ENCODE peak calls at places on chromosomes 11 and 22, in six cellular contexts. One of them, this sample, is unnamed.

GRCh38 chr11:30018443-30018842 is 1.6 kb upstream of the KCNA4 start:
- DNase-seq in nephron progenitor cell: no peak
- DNase-seq in naive thymus-derived CD4-positive, alpha-beta T cell: no peak
- DNase-seq in activated CD4-positive, CD25-positive, alpha-beta regulatory T cell treated with anti-CD3 and anti-CD28 coated beads, Interleukin-2, amount 50 U/mL, for 16 hours: no peak
- DNase-seq in gastrocnemius medialis: no peak
- DNase-seq in nucleus accumbens: no peak
- DNase-seq in this sample: no peak

GRCh38 chr11:72224587-72225410 is at the start of gene INPPL1:
- DNase-seq in nephron progenitor cell: peak
- DNase-seq in gastrocnemius medialis: peak
- DNase-seq in naive thymus-derived CD4-positive, alpha-beta T cell: peak
- DNase-seq in nucleus accumbens: peak
- DNase-seq in activated CD4-positive, CD25-positive, alpha-beta regulatory T cell treated with anti-CD3 and anti-CD28 coated beads, Interleukin-2, amount 50 U/mL, for 16 hours: no peak
- DNase-seq in this sample: peak

GRCh38 chr11:61752117-61752924 is at the start of gene MYRF:
- DNase-seq in nephron progenitor cell: peak
- DNase-seq in nucleus accumbens: peak
- DNase-seq in gastrocnemius medialis: no peak
- DNase-seq in naive thymus-derived CD4-positive, alpha-beta T cell: peak
- DNase-seq in activated CD4-positive, CD25-positive, alpha-beta regulatory T cell treated with anti-CD3 and anti-CD28 coated beads, Interleukin-2, amount 50 U/mL, for 16 hours: no peak
- DNase-seq in this sample: no peak

GRCh38 chr11:67449116-67449844 is 3.2 kb downstream of the GPR152 start:
- DNase-seq in nephron progenitor cell: no peak
- DNase-seq in nucleus accumbens: no peak
- DNase-seq in activated CD4-positive, CD25-positive, alpha-beta regulatory T cell treated with anti-CD3 and anti-CD28 coated beads, Interleukin-2, amount 50 U/mL, for 16 hours: no peak
- DNase-seq in gastrocnemius medialis: no peak
- DNase-seq in naive thymus-derived CD4-positive, alpha-beta T cell: no peak
- DNase-seq in this sample: no peak

GRCh38 chr11:12845739-12846358 is 163.3 kb upstream of the RASSF10 start:
- DNase-seq in gastrocnemius medialis: peak
- DNase-seq in activated CD4-positive, CD25-positive, alpha-beta regulatory T cell treated with anti-CD3 and anti-CD28 coated beads, Interleukin-2, amount 50 U/mL, for 16 hours: no peak
- DNase-seq in nephron progenitor cell: peak
- DNase-seq in naive thymus-derived CD4-positive, alpha-beta T cell: no peak
- DNase-seq in nucleus accumbens: no peak
- DNase-seq in this sample: no peak

GRCh38 chr22:39932918-39933649 is 27.1 kb upstream of the TMA7B start:
- DNase-seq in nephron progenitor cell: peak
- DNase-seq in gastrocnemius medialis: no peak
- DNase-seq in nucleus accumbens: no peak
- DNase-seq in activated CD4-positive, CD25-positive, alpha-beta regulatory T cell treated with anti-CD3 and anti-CD28 coated beads, Interleukin-2, amount 50 U/mL, for 16 hours: no peak
- DNase-seq in naive thymus-derived CD4-positive, alpha-beta T cell: no peak
- DNase-seq in this sample: no peak

GRCh38 chr11:94400839-94401772 is at the start of gene GPR83:
- DNase-seq in naive thymus-derived CD4-positive, alpha-beta T cell: no peak
- DNase-seq in nephron progenitor cell: peak
- DNase-seq in gastrocnemius medialis: no peak
- DNase-seq in nucleus accumbens: no peak
- DNase-seq in activated CD4-positive, CD25-positive, alpha-beta regulatory T cell treated with anti-CD3 and anti-CD28 coated beads, Interleukin-2, amount 50 U/mL, for 16 hours: no peak
- DNase-seq in this sample: no peak

GRCh38 chr22:24830205-24830979 is 24.4 kb downstream of the SGSM1 start:
- DNase-seq in nucleus accumbens: no peak
- DNase-seq in gastrocnemius medialis: no peak
- DNase-seq in naive thymus-derived CD4-positive, alpha-beta T cell: no peak
- DNase-seq in activated CD4-positive, CD25-positive, alpha-beta regulatory T cell treated with anti-CD3 and anti-CD28 coated beads, Interleukin-2, amount 50 U/mL, for 16 hours: no peak
- DNase-seq in nephron progenitor cell: no peak
- DNase-seq in this sample: peak

GRCh38 chr11:76824980-76825725 is 35.6 kb upstream of the ACER3 start:
- DNase-seq in nucleus accumbens: no peak
- DNase-seq in nephron progenitor cell: no peak
- DNase-seq in activated CD4-positive, CD25-positive, alpha-beta regulatory T cell treated with anti-CD3 and anti-CD28 coated beads, Interleukin-2, amount 50 U/mL, for 16 hours: no peak
- DNase-seq in gastrocnemius medialis: no peak
- DNase-seq in naive thymus-derived CD4-positive, alpha-beta T cell: no peak
- DNase-seq in this sample: no peak

GRCh38 chr11:2472428-2473186 is 27.8 kb downstream of the KCNQ1 start:
- DNase-seq in naive thymus-derived CD4-positive, alpha-beta T cell: no peak
- DNase-seq in nephron progenitor cell: no peak
- DNase-seq in activated CD4-positive, CD25-positive, alpha-beta regulatory T cell treated with anti-CD3 and anti-CD28 coated beads, Interleukin-2, amount 50 U/mL, for 16 hours: no peak
- DNase-seq in gastrocnemius medialis: no peak
- DNase-seq in nucleus accumbens: no peak
- DNase-seq in this sample: no peak

GRCh38 chr11:58259983-58260382 is 8.1 kb downstream of the OR10W1 start:
- DNase-seq in activated CD4-positive, CD25-positive, alpha-beta regulatory T cell treated with anti-CD3 and anti-CD28 coated beads, Interleukin-2, amount 50 U/mL, for 16 hours: no peak
- DNase-seq in naive thymus-derived CD4-positive, alpha-beta T cell: no peak
- DNase-seq in nucleus accumbens: no peak
- DNase-seq in nephron progenitor cell: no peak
- DNase-seq in gastrocnemius medialis: no peak
- DNase-seq in this sample: no peak

GRCh38 chr11:67538306-67538705 is 15.1 kb upstream of the CABP2 start:
- DNase-seq in activated CD4-positive, CD25-positive, alpha-beta regulatory T cell treated with anti-CD3 and anti-CD28 coated beads, Interleukin-2, amount 50 U/mL, for 16 hours: no peak
- DNase-seq in naive thymus-derived CD4-positive, alpha-beta T cell: no peak
- DNase-seq in gastrocnemius medialis: no peak
- DNase-seq in nucleus accumbens: no peak
- DNase-seq in nephron progenitor cell: no peak
- DNase-seq in this sample: no peak

GRCh38 chr11:134206185-134206584 is 17.6 kb downstream of the NCAPD3 start:
- DNase-seq in nucleus accumbens: no peak
- DNase-seq in activated CD4-positive, CD25-positive, alpha-beta regulatory T cell treated with anti-CD3 and anti-CD28 coated beads, Interleukin-2, amount 50 U/mL, for 16 hours: no peak
- DNase-seq in nephron progenitor cell: no peak
- DNase-seq in naive thymus-derived CD4-positive, alpha-beta T cell: no peak
- DNase-seq in gastrocnemius medialis: no peak
- DNase-seq in this sample: no peak

GRCh38 chr11:79244175-79244804 is 196.5 kb downstream of the TENM4 start:
- DNase-seq in gastrocnemius medialis: peak
- DNase-seq in activated CD4-positive, CD25-positive, alpha-beta regulatory T cell treated with anti-CD3 and anti-CD28 coated beads, Interleukin-2, amount 50 U/mL, for 16 hours: no peak
- DNase-seq in nucleus accumbens: no peak
- DNase-seq in nephron progenitor cell: no peak
- DNase-seq in naive thymus-derived CD4-positive, alpha-beta T cell: no peak
- DNase-seq in this sample: no peak

GRCh38 chr11:72421351-72421750 is 13.0 kb downstream of the CLPB start:
- DNase-seq in nucleus accumbens: no peak
- DNase-seq in nephron progenitor cell: no peak
- DNase-seq in gastrocnemius medialis: no peak
- DNase-seq in activated CD4-positive, CD25-positive, alpha-beta regulatory T cell treated with anti-CD3 and anti-CD28 coated beads, Interleukin-2, amount 50 U/mL, for 16 hours: no peak
- DNase-seq in naive thymus-derived CD4-positive, alpha-beta T cell: no peak
- DNase-seq in this sample: no peak

GRCh38 chr11:36360833-36361232 is 64.7 kb downstream of the PRR5L start:
- DNase-seq in activated CD4-positive, CD25-positive, alpha-beta regulatory T cell treated with anti-CD3 and anti-CD28 coated beads, Interleukin-2, amount 50 U/mL, for 16 hours: no peak
- DNase-seq in naive thymus-derived CD4-positive, alpha-beta T cell: no peak
- DNase-seq in nucleus accumbens: no peak
- DNase-seq in nephron progenitor cell: no peak
- DNase-seq in gastrocnemius medialis: no peak
- DNase-seq in this sample: no peak

GRCh38 chr11:62146476-62147200 is 22.8 kb downstream of the INCENP start:
- DNase-seq in gastrocnemius medialis: no peak
- DNase-seq in naive thymus-derived CD4-positive, alpha-beta T cell: no peak
- DNase-seq in nephron progenitor cell: no peak
- DNase-seq in activated CD4-positive, CD25-positive, alpha-beta regulatory T cell treated with anti-CD3 and anti-CD28 coated beads, Interleukin-2, amount 50 U/mL, for 16 hours: no peak
- DNase-seq in nucleus accumbens: no peak
- DNase-seq in this sample: peak

GRCh38 chr11:1889941-1890855 is 1.5 kb downstream of the PRR33 start:
- DNase-seq in gastrocnemius medialis: no peak
- DNase-seq in naive thymus-derived CD4-positive, alpha-beta T cell: peak
- DNase-seq in nephron progenitor cell: no peak
- DNase-seq in activated CD4-positive, CD25-positive, alpha-beta regulatory T cell treated with anti-CD3 and anti-CD28 coated beads, Interleukin-2, amount 50 U/mL, for 16 hours: no peak
- DNase-seq in nucleus accumbens: no peak
- DNase-seq in this sample: no peak

GRCh38 chr11:60769273-60769672 is 12.6 kb downstream of the MS4A15 start:
- DNase-seq in nucleus accumbens: no peak
- DNase-seq in naive thymus-derived CD4-positive, alpha-beta T cell: no peak
- DNase-seq in nephron progenitor cell: no peak
- DNase-seq in gastrocnemius medialis: no peak
- DNase-seq in activated CD4-positive, CD25-positive, alpha-beta regulatory T cell treated with anti-CD3 and anti-CD28 coated beads, Interleukin-2, amount 50 U/mL, for 16 hours: no peak
- DNase-seq in this sample: peak

This sample was measured in tibial artery.